ENCODE peak calls at places on chromosomes 11 and 22, in seven cellular contexts. J, N, Z, H, O, C and D are unnamed samples.
A peak's percentile ranks its signal among the peaks of the same experiment; 100 is the strongest.

GRCh38 chr11:36469063-36469462 is 41.0 kb downstream of the TRAF6 start:
- DNase-seq in J (peak; percentile 16), C (no peak), O (no peak), H (no peak), Z (peak; percentile 38), N (no peak), D (no peak)

GRCh38 chr11:9574806-9575530 is 1.5 kb downstream of the WEE1 start:
- DNase-seq in C (no peak), Z (peak; percentile 85), J (peak; percentile 77), O (no peak), H (peak; percentile 86), N (no peak), D (no peak)

GRCh38 chr11:10623797-10624761 is 55.6 kb upstream of the LYVE1 start:
- DNase-seq in N (no peak), C (no peak), Z (no peak), H (no peak), O (no peak), J (peak; percentile 34), D (no peak)

GRCh38 chr11:2698386-2699184 is 1.2 kb downstream of the KCNQ1OT1 start:
- DNase-seq in C (no peak), O (no peak), J (no peak), Z (peak; percentile 28), N (no peak), H (peak; percentile 4), D (no peak)

GRCh38 chr22:44884968-44885805 is 124.6 kb downstream of the PHF21B start:
- DNase-seq in O (no peak), H (no peak), J (peak; percentile 15), Z (no peak), C (peak; percentile 26), N (no peak), D (no peak)

GRCh38 chr11:16759857-16760256 is 21.4 kb downstream of the C11orf58 start:
- DNase-seq in J (no peak), H (no peak), N (no peak), O (no peak), C (no peak), Z (no peak), D (no peak)

GRCh38 chr11:118618991-118619375 is 11.6 kb downstream of the PHLDB1 start:
- DNase-seq in Z (peak; percentile 87), J (peak; percentile 65), N (no peak), H (peak; percentile 39), O (no peak), C (no peak), D (no peak)

GRCh38 chr11:56890584-56891305 is 98.0 kb upstream of the OR5AK2 start:
- DNase-seq in N (no peak), H (peak; percentile 54), C (no peak), J (no peak), Z (no peak), O (no peak), D (no peak)

GRCh38 chr11:61153593-61154090 is 7.6 kb downstream of the VPS37C start:
- DNase-seq in H (no peak), J (no peak), N (no peak), C (peak; percentile 19), O (no peak), Z (peak; percentile 56), D (no peak)

GRCh38 chr11:88175004-88175706 is at the start of gene RAB38:
- DNase-seq in O (no peak), N (no peak), C (no peak), H (peak; percentile 80), J (peak; percentile 67), Z (peak; percentile 19), D (peak; percentile 1)

GRCh38 chr11:31240340-31240904 is 129.1 kb downstream of the DCDC1 start:
- DNase-seq in H (peak; percentile 29), Z (peak; percentile 63), N (no peak), C (no peak), O (peak; percentile 5), J (peak; percentile 63), D (no peak)

GRCh38 chr22:33919591-33920501 is at the start of gene LARGE1:
- DNase-seq in J (peak; percentile 17), N (peak; percentile 56), H (peak; percentile 55), C (peak; percentile 55), Z (peak; percentile 81), O (no peak), D (peak; percentile 35)

GRCh38 chr22:21624880-21625791 is 4.7 kb downstream of the YDJC start:
- DNase-seq in C (no peak), J (no peak), H (no peak), O (no peak), Z (no peak), N (no peak), D (no peak)

GRCh38 chr22:31945478-31945815 is 1.1 kb downstream of the YWHAH start:
- DNase-seq in O (no peak), C (no peak), N (no peak), Z (peak; percentile 13), J (no peak), H (no peak), D (no peak)

GRCh38 chr22:33565580-33565995 is 354.7 kb downstream of the LARGE1 start:
- DNase-seq in H (no peak), J (no peak), Z (no peak), O (no peak), N (no peak), C (no peak), D (no peak)

GRCh38 chr11:62025429-62026105 is 58.1 kb upstream of the FTH1 start:
- DNase-seq in N (peak; percentile 57), C (no peak), H (peak; percentile 98), J (no peak), O (no peak), Z (peak; percentile 73), D (peak; percentile 46)

GRCh38 chr22:38923463-38924196 is 33.8 kb upstream of the APOBEC3A start:
- DNase-seq in Z (peak; percentile 77), J (peak; percentile 95), H (peak; percentile 83), C (peak; percentile 87), N (no peak), O (peak; percentile 71), D (peak; percentile 77)

GRCh38 chr11:73240190-73240781 is 22.2 kb downstream of the P2RY2 start:
- DNase-seq in J (no peak), H (peak; percentile 25), N (no peak), Z (peak; percentile 45), O (no peak), C (peak; percentile 38), D (no peak)

GRCh38 chr22:25183959-25184619 is 15.6 kb upstream of the CRYBB3 start:
- DNase-seq in Z (no peak), O (no peak), N (no peak), H (no peak), J (peak; percentile 45), C (no peak), D (no peak)

GRCh38 chr11:47979378-47980092 is 824 bp upstream of the PTPRJ start:
- DNase-seq in J (no peak), O (no peak), C (no peak), N (peak; percentile 40), H (no peak), Z (no peak), D (no peak)

GRCh38 chr11:124865902-124866851 is 945 bp downstream of the ROBO3 start:
- DNase-seq in J (peak; percentile 22), C (no peak), H (no peak), Z (peak; percentile 67), N (peak; percentile 83), O (no peak), D (peak; percentile 36)